ENCODE peak calls at places on chromosomes 5 and 9, in five cellular contexts. A is CD8-positive, alpha-beta T cell; R is HFF-Myc; H is cardiac fibroblast; S is AG04450. X is an unnamed sample.

GRCh38 chr5:98492258-98492657 is 281.2 kb upstream of the RGMB start:
- DNase-seq in A (no peak), R (no peak), H (peak; percentile 73), S (no peak), X (no peak)

GRCh38 chr5:143182901-143183820 is 220.3 kb downstream of the NR3C1 start:
- DNase-seq in A (no peak), R (no peak), H (peak; percentile 84), S (no peak), X (no peak)

GRCh38 chr5:91359957-91360609 is 23.0 kb downstream of the ARRDC3 start:
- DNase-seq in A (no peak), R (no peak), H (peak; percentile 13), S (no peak), X (no peak)

GRCh38 chr9:27371382-27371781 is 74.4 kb upstream of the EQTN start:
- DNase-seq in A (no peak), R (no peak), H (no peak), S (no peak), X (no peak)

GRCh38 chr5:39775458-39776365 is 350.9 kb upstream of the DAB2 start:
- DNase-seq in A (no peak), R (no peak), H (peak; percentile 95), S (peak; percentile 79), X (peak; percentile 79)

GRCh38 chr5:133245191-133246052 is 193.6 kb downstream of the HSPA4 start:
- DNase-seq in A (no peak), R (peak; percentile 94), H (peak; percentile 92), S (peak; percentile 85), X (peak; percentile 53)

GRCh38 chr5:37814699-37815098 is 25.1 kb downstream of the GDNF start:
- DNase-seq in A (no peak), R (peak; percentile 58), H (peak; percentile 63), S (no peak), X (no peak)

GRCh38 chr9:75239176-75239575 is 150.9 kb downstream of the OSTF1 start:
- DNase-seq in A (no peak), R (peak; percentile 26), H (peak; percentile 92), S (no peak), X (peak; percentile 19)

GRCh38 chr9:78234810-78235209 is 1.1 kb upstream of the CEP78 start:
- DNase-seq in A (no peak), R (no peak), H (peak; percentile 51), S (no peak), X (no peak)

GRCh38 chr5:73747696-73748380 is 121.8 kb downstream of the ARHGEF28 start:
- DNase-seq in A (no peak), R (no peak), H (peak; percentile 39), S (no peak), X (no peak)

GRCh38 chr5:127849436-127849835 is 146.2 kb downstream of the CCDC192 start:
- DNase-seq in A (no peak), R (no peak), H (no peak), S (no peak), X (no peak)

GRCh38 chr5:58041884-58042283 is 418.0 kb downstream of the PLK2 start:
- DNase-seq in A (no peak), R (no peak), H (no peak), S (no peak), X (no peak)

GRCh38 chr9:114908796-114909448 is 21.5 kb downstream of the TNFSF8 start:
- DNase-seq in A (no peak), R (no peak), H (peak; percentile 44), S (no peak), X (no peak)

GRCh38 chr9:134396825-134397224 is 70.6 kb downstream of the RXRA start:
- DNase-seq in A (no peak), R (no peak), H (no peak), S (no peak), X (no peak)

GRCh38 chr5:124262443-124262842 is 484.0 kb downstream of the ZNF608 start:
- DNase-seq in A (no peak), R (no peak), H (no peak), S (no peak), X (no peak)

GRCh38 chr9:89153618-89154017 is 25.0 kb downstream of the SHC3 start:
- DNase-seq in A (no peak), R (peak; percentile 39), H (peak; percentile 95), S (no peak), X (no peak)

GRCh38 chr9:10700266-10700665 is 87.5 kb upstream of the PTPRD start:
- DNase-seq in A (no peak), R (no peak), H (no peak), S (no peak), X (no peak)

GRCh38 chr9:96513622-96514021 is 63.7 kb downstream of the HABP4 start:
- DNase-seq in A (no peak), R (no peak), H (no peak), S (no peak), X (no peak)

GRCh38 chr9:127991017-127991756 is 10.4 kb upstream of the EEIG1 start:
- DNase-seq in A (no peak), R (no peak), H (no peak), S (no peak), X (no peak)

GRCh38 chr9:133282454-133283238 is 7.6 kb upstream of the ABO start:
- DNase-seq in A (no peak), R (no peak), H (no peak), S (no peak), X (no peak)

GRCh38 chr5:178347956-178348355 is 115.4 kb upstream of the PHYKPL start:
- DNase-seq in A (no peak), R (no peak), H (no peak), S (no peak), X (no peak)

GRCh38 chr9:124214116-124214515 is 43.6 kb upstream of the NEK6 start:
- DNase-seq in A (no peak), R (no peak), H (no peak), S (no peak), X (no peak)

GRCh38 chr5:126234563-126235195 is 188.5 kb upstream of the GRAMD2B start:
- DNase-seq in A (no peak), R (peak; percentile 6), H (peak; percentile 43), S (no peak), X (no peak)

GRCh38 chr9:111598730-111599091 is 736 bp downstream of the PTGR1 start:
- DNase-seq in A (no peak), R (no peak), H (peak; percentile 74), S (no peak), X (no peak)

DNA sequence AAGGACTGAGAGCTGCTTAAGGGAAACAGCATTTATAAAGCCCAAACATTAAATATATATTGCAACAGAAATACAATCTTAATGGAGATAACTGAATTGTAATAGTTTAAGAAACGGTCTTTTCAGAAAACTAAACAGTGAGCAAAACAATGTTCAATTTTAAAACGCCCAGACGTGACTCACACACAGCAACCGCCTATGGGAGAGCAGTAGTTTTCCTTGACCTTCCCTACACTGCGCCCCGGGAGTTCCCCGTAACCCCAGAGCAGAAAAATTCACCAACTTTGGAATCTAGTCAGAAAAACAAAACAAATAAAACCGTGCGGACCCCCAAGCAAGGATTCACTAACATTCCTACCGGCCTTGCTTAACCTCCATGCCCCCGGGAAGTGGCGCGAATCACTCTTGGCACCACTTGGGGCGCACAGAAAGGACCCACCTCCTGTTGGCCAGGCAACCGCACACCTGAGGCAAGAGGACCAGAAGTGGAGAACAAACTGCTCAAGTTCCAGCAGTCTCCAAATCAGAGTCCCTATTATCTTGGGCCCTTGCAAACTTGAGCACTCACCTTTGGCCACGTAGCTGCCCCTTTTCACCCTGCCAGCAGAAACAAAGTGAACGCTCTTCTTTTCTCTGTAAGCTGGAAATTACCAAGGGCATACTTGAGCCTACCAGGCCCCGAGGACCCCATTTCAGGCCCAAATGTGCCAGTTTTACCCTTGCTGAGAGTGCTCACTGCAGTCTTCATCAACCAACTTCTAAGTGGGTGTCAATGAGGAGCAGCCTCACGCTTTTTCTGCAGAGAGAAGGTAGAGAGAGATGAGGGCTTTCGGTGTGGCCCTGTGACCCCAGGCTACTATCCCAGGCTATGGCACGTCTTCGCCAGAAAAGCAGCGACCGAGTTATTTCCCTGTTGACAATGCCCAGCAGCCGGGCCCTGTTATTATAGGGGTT is 189.7 kb downstream of the MEF2C start:
- DNase-seq in A (no peak), R (no peak), H (no peak), S (no peak), X (no peak)
- H3K4me3 ChIP-seq in A (no peak overlapping the region), R (no peak overlapping the region), H (no peak overlapping the region), S (no peak overlapping the region), X (no peak overlapping the region)

GRCh38 chr9:123102380-123103113 is 69.1 kb downstream of the GPR21 start:
- DNase-seq in A (no peak), R (no peak), H (peak; percentile 18), S (peak; percentile 1), X (peak; percentile 16)
- TF ChIP-seq CTCF in A (no peak), R (peak; percentile 10), H (peak; percentile 17), S (peak; percentile 51), X (peak; percentile 17)

DNA sequence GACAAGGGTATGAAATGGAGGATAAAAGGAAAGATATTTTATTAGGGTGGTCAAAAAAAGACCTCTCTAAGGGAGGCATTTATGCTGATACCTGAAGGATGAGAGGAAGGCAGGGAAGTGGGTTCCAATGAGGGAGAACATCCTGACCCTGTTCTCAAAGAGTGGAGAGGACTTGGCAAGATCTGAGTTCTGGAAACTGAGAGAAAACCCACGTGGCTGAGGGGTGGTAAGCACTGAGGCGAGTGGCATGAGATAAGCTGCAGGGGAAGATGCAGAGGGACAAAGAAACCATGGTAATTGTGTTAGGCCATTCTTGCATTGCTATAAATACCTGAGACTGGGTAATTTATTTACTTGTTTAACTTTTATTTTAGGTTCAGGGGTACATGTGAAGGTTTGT is 16.8 kb downstream of the SH3RF2 start:
- DNase-seq in A (no peak), R (no peak), H (no peak), S (no peak), X (no peak)
- H3K4me3 ChIP-seq in A (no peak overlapping the region), R (no peak overlapping the region), H (no peak overlapping the region), S (no peak overlapping the region), X (no peak overlapping the region)

DNA sequence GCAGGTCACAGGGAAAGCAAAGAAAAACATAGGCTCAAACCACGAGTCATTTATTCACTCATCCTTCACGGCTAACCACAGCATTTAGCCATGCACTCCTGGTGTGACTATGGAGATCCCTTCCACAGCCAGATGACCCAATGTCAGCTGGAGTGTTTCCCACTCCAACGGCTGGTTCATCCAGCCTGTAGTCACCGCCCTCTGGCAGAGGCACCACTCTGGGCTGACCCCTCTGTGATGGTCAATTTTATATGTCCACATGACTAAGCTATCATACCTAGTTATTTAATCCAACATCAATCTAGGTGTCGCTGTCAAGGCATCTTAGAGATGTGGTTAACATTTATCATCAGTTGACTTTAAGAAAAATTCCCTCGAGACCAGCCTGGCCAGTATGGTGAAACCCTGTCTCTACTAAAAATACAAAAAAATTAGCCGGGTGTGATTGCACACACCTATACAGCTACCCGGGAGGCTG is 9.5 kb upstream of the PHF19 start:
- DNase-seq in A (no peak), R (no peak), H (peak; percentile 66), S (no peak), X (no peak)
- TF ChIP-seq CTCF in A (no peak), R (no peak), H (no peak), S (no peak), X (no peak)